ENCODE peak calls at places on chromosomes 7 and 10, in ten cellular contexts. One of them, this sample, is unnamed.

GRCh38 chr10:13787015-13787421 is 200.3 kb downstream of the PRPF18 start:
- DNase-seq in WERI-Rb-1: no peak
- DNase-seq in fibroblast of pulmonary artery: peak
- DNase-seq in mucosa of descending colon: peak
- DNase-seq in AG09309: no peak
- DNase-seq in fibroblast of lung: peak
- DNase-seq in neural progenitor cell: no peak
- DNase-seq in neural crest cell: no peak
- DNase-seq in CD8-positive, alpha-beta T cell: peak
- DNase-seq in GM23338: no peak
- DNase-seq in this sample: no peak

GRCh38 chr7:18289801-18290200 is 205.7 kb upstream of the HDAC9 start:
- DNase-seq in CD8-positive, alpha-beta T cell: no peak
- DNase-seq in fibroblast of lung: peak
- DNase-seq in neural crest cell: no peak
- DNase-seq in WERI-Rb-1: no peak
- DNase-seq in GM23338: no peak
- DNase-seq in mucosa of descending colon: no peak
- DNase-seq in AG09309: no peak
- DNase-seq in neural progenitor cell: no peak
- DNase-seq in fibroblast of pulmonary artery: peak
- DNase-seq in this sample: no peak

GRCh38 chr7:10034843-10035556 is 938.7 kb upstream of the PHF14 start:
- DNase-seq in neural crest cell: no peak
- DNase-seq in mucosa of descending colon: no peak
- DNase-seq in AG09309: no peak
- DNase-seq in neural progenitor cell: no peak
- DNase-seq in fibroblast of pulmonary artery: no peak
- DNase-seq in GM23338: peak
- DNase-seq in WERI-Rb-1: no peak
- DNase-seq in fibroblast of lung: peak
- DNase-seq in CD8-positive, alpha-beta T cell: no peak
- DNase-seq in this sample: no peak

GRCh38 chr10:33368086-33368485 is 33.6 kb upstream of the NRP1 start:
- DNase-seq in GM23338: no peak
- DNase-seq in WERI-Rb-1: no peak
- DNase-seq in AG09309: no peak
- DNase-seq in fibroblast of pulmonary artery: no peak
- DNase-seq in neural crest cell: no peak
- DNase-seq in fibroblast of lung: no peak
- DNase-seq in mucosa of descending colon: no peak
- DNase-seq in neural progenitor cell: no peak
- DNase-seq in CD8-positive, alpha-beta T cell: no peak
- DNase-seq in this sample: no peak

GRCh38 chr7:69825031-69825681 is 226.9 kb downstream of the AUTS2 start:
- DNase-seq in AG09309: no peak
- DNase-seq in neural progenitor cell: no peak
- DNase-seq in GM23338: no peak
- DNase-seq in WERI-Rb-1: no peak
- DNase-seq in fibroblast of lung: no peak
- DNase-seq in mucosa of descending colon: no peak
- DNase-seq in fibroblast of pulmonary artery: peak
- DNase-seq in CD8-positive, alpha-beta T cell: no peak
- DNase-seq in neural crest cell: no peak
- DNase-seq in this sample: no peak

GRCh38 chr7:98372993-98373392 is 27.9 kb downstream of the BAIAP2L1 start:
- DNase-seq in fibroblast of lung: peak
- DNase-seq in GM23338: no peak
- DNase-seq in neural crest cell: no peak
- DNase-seq in WERI-Rb-1: peak
- DNase-seq in fibroblast of pulmonary artery: peak
- DNase-seq in AG09309: peak
- DNase-seq in neural progenitor cell: no peak
- DNase-seq in CD8-positive, alpha-beta T cell: no peak
- DNase-seq in mucosa of descending colon: no peak
- DNase-seq in this sample: peak

GRCh38 chr10:74103560-74104248 is 46.9 kb downstream of the AP3M1 start:
- DNase-seq in neural progenitor cell: peak
- DNase-seq in fibroblast of lung: peak
- DNase-seq in CD8-positive, alpha-beta T cell: no peak
- DNase-seq in fibroblast of pulmonary artery: peak
- DNase-seq in GM23338: peak
- DNase-seq in mucosa of descending colon: no peak
- DNase-seq in AG09309: no peak
- DNase-seq in neural crest cell: no peak
- DNase-seq in WERI-Rb-1: no peak
- DNase-seq in this sample: peak

GRCh38 chr10:89926736-89927135 is 225.3 kb downstream of the KIF20B start:
- DNase-seq in fibroblast of pulmonary artery: no peak
- DNase-seq in neural progenitor cell: no peak
- DNase-seq in neural crest cell: no peak
- DNase-seq in AG09309: no peak
- DNase-seq in WERI-Rb-1: no peak
- DNase-seq in GM23338: no peak
- DNase-seq in CD8-positive, alpha-beta T cell: no peak
- DNase-seq in mucosa of descending colon: no peak
- DNase-seq in fibroblast of lung: peak
- DNase-seq in this sample: peak

GRCh38 chr10:72332423-72333110 is 22.2 kb downstream of the DNAJB12 start:
- DNase-seq in CD8-positive, alpha-beta T cell: no peak
- DNase-seq in neural crest cell: no peak
- DNase-seq in WERI-Rb-1: peak
- DNase-seq in neural progenitor cell: no peak
- DNase-seq in fibroblast of pulmonary artery: no peak
- DNase-seq in mucosa of descending colon: no peak
- DNase-seq in fibroblast of lung: no peak
- DNase-seq in AG09309: no peak
- DNase-seq in GM23338: no peak
- DNase-seq in this sample: no peak

GRCh38 chr10:72329290-72330058 is 25.2 kb downstream of the DNAJB12 start:
- DNase-seq in mucosa of descending colon: no peak
- DNase-seq in CD8-positive, alpha-beta T cell: no peak
- DNase-seq in neural crest cell: no peak
- DNase-seq in neural progenitor cell: peak
- DNase-seq in fibroblast of lung: no peak
- DNase-seq in WERI-Rb-1: no peak
- DNase-seq in AG09309: no peak
- DNase-seq in GM23338: no peak
- DNase-seq in fibroblast of pulmonary artery: no peak
- DNase-seq in this sample: no peak

GRCh38 chr10:72333111-72334012 is 21.4 kb downstream of the DNAJB12 start:
- DNase-seq in WERI-Rb-1: no peak
- DNase-seq in neural progenitor cell: no peak
- DNase-seq in CD8-positive, alpha-beta T cell: no peak
- DNase-seq in GM23338: no peak
- DNase-seq in AG09309: no peak
- DNase-seq in fibroblast of lung: no peak
- DNase-seq in neural crest cell: no peak
- DNase-seq in mucosa of descending colon: no peak
- DNase-seq in fibroblast of pulmonary artery: no peak
- DNase-seq in this sample: no peak

GRCh38 chr10:72330059-72330426 is 24.7 kb downstream of the DNAJB12 start:
- DNase-seq in fibroblast of pulmonary artery: no peak
- DNase-seq in fibroblast of lung: no peak
- DNase-seq in neural crest cell: no peak
- DNase-seq in GM23338: no peak
- DNase-seq in mucosa of descending colon: no peak
- DNase-seq in neural progenitor cell: no peak
- DNase-seq in AG09309: no peak
- DNase-seq in CD8-positive, alpha-beta T cell: no peak
- DNase-seq in WERI-Rb-1: no peak
- DNase-seq in this sample: no peak

DNA sequence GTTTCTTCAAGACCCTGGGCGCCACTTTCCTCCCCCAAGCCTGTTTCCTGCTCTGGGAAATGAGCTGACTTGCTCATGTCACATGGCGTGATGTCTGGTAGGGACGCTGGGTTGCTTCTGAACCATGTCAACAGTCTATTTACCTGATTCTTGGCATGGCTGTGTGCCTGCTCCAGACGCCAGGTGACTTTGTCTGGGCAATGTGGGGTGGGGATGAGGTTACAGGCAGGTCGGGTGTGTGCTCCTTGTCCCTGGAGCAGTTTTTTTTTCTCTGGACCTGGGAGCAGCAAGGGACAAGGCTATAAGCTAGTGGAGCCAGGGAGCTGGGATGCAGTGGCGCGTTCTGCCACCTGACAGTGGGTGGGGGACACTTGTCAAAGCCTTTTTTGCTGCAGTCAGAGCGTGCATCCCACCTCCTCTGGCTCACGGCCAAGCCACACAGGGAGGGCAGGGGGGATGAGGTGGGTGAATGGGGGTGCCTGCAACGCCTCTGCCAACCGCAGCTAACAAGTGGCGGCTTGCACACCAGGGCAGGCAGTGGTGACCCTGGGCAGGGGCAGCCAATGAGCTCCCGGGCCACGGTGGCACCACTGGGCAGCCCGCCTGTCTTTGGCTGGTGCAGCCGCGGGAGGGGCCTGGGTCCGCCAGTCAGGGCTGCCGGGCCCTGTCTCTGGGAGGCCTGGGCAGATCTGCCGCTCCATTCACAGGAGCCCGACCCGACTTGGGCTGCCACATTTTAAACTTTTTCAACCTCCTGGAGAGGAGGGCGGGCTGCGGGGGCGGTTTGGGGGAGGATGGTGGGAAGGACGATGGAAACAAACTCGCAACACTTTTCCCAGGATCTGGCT is 22.9 kb downstream of the DNAJB12 start:
- DNase-seq in fibroblast of lung: peak
- DNase-seq in mucosa of descending colon: peak
- DNase-seq in CD8-positive, alpha-beta T cell: peak
- DNase-seq in WERI-Rb-1: no peak
- DNase-seq in GM23338: peak
- DNase-seq in AG09309: no peak
- DNase-seq in fibroblast of pulmonary artery: peak
- DNase-seq in neural progenitor cell: peak
- DNase-seq in neural crest cell: peak
- DNase-seq in this sample: no peak
- TF ChIP-seq CTCF in fibroblast of lung: no peak
- TF ChIP-seq CTCF in mucosa of descending colon: no peak
- TF ChIP-seq CTCF in CD8-positive, alpha-beta T cell: peak
- TF ChIP-seq CTCF in WERI-Rb-1: no peak
- TF ChIP-seq CTCF in GM23338: no peak
- TF ChIP-seq CTCF in AG09309: no peak
- TF ChIP-seq CTCF in fibroblast of pulmonary artery: no peak
- TF ChIP-seq CTCF in neural progenitor cell: peak
- TF ChIP-seq CTCF in neural crest cell: peak
- TF ChIP-seq CTCF in this sample: no peak

DNA sequence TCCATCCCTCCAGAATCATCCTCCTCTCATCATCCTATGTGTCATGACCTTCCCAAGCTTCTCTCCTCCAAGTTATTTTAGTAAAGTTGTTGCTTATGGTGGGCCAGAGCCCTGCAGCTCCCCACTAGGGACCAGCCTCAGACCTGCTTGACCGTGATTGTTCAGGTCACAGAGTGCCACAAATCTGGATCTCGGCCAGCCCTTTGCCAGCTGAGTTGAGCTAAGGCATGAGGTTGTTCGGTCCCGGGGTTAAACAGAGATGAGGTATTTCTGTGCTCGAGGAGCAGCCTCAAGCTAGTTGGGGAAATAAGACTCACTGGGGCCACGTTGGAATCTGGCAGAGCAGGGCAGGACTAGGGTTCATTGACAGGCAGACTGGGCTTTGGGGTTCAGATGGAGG is 66.3 kb upstream of the PPIF start:
- DNase-seq in WERI-Rb-1: no peak
- DNase-seq in neural progenitor cell: no peak
- DNase-seq in CD8-positive, alpha-beta T cell: no peak
- DNase-seq in fibroblast of pulmonary artery: no peak
- DNase-seq in mucosa of descending colon: no peak
- DNase-seq in GM23338: no peak
- DNase-seq in fibroblast of lung: no peak
- DNase-seq in neural crest cell: no peak
- DNase-seq in AG09309: no peak
- DNase-seq in this sample: no peak
- TF ChIP-seq CTCF in WERI-Rb-1: no peak
- TF ChIP-seq CTCF in neural progenitor cell: no peak
- TF ChIP-seq CTCF in CD8-positive, alpha-beta T cell: no peak
- TF ChIP-seq CTCF in fibroblast of pulmonary artery: no peak
- TF ChIP-seq CTCF in mucosa of descending colon: no peak
- TF ChIP-seq CTCF in GM23338: no peak
- TF ChIP-seq CTCF in fibroblast of lung: no peak
- TF ChIP-seq CTCF in neural crest cell: no peak
- TF ChIP-seq CTCF in AG09309: no peak
- TF ChIP-seq CTCF in this sample: no peak

DNA sequence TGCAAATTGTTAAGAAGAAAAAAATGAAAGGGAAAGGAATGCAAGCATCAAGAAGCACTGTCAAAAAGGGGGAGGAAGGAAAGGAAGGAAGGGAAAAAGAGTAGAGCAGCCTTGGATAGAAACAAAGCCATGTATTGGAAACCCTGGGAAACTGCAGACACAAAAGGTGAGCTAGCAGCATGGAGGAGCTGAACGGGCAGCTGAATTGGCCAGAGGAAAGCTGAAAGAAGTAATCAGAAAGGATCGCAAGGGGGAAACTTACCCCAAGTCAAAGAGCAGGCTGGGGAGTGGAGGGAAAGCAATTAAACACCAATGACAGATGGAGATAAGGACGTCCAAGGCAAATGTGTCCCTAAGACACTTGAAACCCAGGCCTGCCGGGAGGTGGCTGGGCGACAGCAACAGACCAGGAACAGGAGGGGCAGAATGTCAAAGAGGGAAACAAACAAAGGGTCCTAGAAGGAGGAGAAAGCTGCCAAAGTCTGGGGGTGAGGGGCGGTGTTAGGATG is 93.8 kb upstream of the SVIL start:
- DNase-seq in neural crest cell: no peak
- DNase-seq in fibroblast of pulmonary artery: no peak
- DNase-seq in CD8-positive, alpha-beta T cell: no peak
- DNase-seq in mucosa of descending colon: no peak
- DNase-seq in neural progenitor cell: peak
- DNase-seq in GM23338: peak
- DNase-seq in WERI-Rb-1: peak
- DNase-seq in AG09309: no peak
- DNase-seq in fibroblast of lung: no peak
- DNase-seq in this sample: no peak
- TF ChIP-seq CTCF in neural crest cell: no peak
- TF ChIP-seq CTCF in fibroblast of pulmonary artery: no peak
- TF ChIP-seq CTCF in CD8-positive, alpha-beta T cell: no peak
- TF ChIP-seq CTCF in mucosa of descending colon: no peak
- TF ChIP-seq CTCF in neural progenitor cell: no peak
- TF ChIP-seq CTCF in GM23338: no peak
- TF ChIP-seq CTCF in WERI-Rb-1: no peak
- TF ChIP-seq CTCF in AG09309: no peak
- TF ChIP-seq CTCF in fibroblast of lung: no peak
- TF ChIP-seq CTCF in this sample: no peak

GRCh38 chr10:69139961-69140360 is 16.0 kb downstream of the VPS26A start:
- DNase-seq in AG09309: no peak
- DNase-seq in fibroblast of lung: no peak
- DNase-seq in neural progenitor cell: no peak
- DNase-seq in GM23338: no peak
- DNase-seq in neural crest cell: no peak
- DNase-seq in CD8-positive, alpha-beta T cell: no peak
- DNase-seq in WERI-Rb-1: no peak
- DNase-seq in fibroblast of pulmonary artery: no peak
- DNase-seq in mucosa of descending colon: no peak
- DNase-seq in this sample: no peak

GRCh38 chr10:69145864-69146263 is 21.9 kb downstream of the VPS26A start:
- DNase-seq in WERI-Rb-1: no peak
- DNase-seq in CD8-positive, alpha-beta T cell: no peak
- DNase-seq in fibroblast of pulmonary artery: no peak
- DNase-seq in neural crest cell: no peak
- DNase-seq in mucosa of descending colon: no peak
- DNase-seq in GM23338: no peak
- DNase-seq in AG09309: no peak
- DNase-seq in fibroblast of lung: no peak
- DNase-seq in neural progenitor cell: no peak
- DNase-seq in this sample: no peak

GRCh38 chr10:69145329-69145728 is 21.4 kb downstream of the VPS26A start:
- DNase-seq in WERI-Rb-1: no peak
- DNase-seq in neural crest cell: no peak
- DNase-seq in GM23338: no peak
- DNase-seq in fibroblast of pulmonary artery: no peak
- DNase-seq in CD8-positive, alpha-beta T cell: no peak
- DNase-seq in AG09309: no peak
- DNase-seq in mucosa of descending colon: no peak
- DNase-seq in fibroblast of lung: no peak
- DNase-seq in neural progenitor cell: no peak
- DNase-seq in this sample: no peak

GRCh38 chr10:69142983-69143382 is 19.0 kb downstream of the VPS26A start:
- DNase-seq in mucosa of descending colon: no peak
- DNase-seq in fibroblast of pulmonary artery: no peak
- DNase-seq in AG09309: no peak
- DNase-seq in neural crest cell: no peak
- DNase-seq in CD8-positive, alpha-beta T cell: no peak
- DNase-seq in fibroblast of lung: no peak
- DNase-seq in neural progenitor cell: no peak
- DNase-seq in GM23338: no peak
- DNase-seq in WERI-Rb-1: no peak
- DNase-seq in this sample: no peak

GRCh38 chr10:69141304-69141703 is 17.3 kb downstream of the VPS26A start:
- DNase-seq in WERI-Rb-1: no peak
- DNase-seq in mucosa of descending colon: no peak
- DNase-seq in neural progenitor cell: no peak
- DNase-seq in fibroblast of pulmonary artery: no peak
- DNase-seq in AG09309: no peak
- DNase-seq in neural crest cell: no peak
- DNase-seq in GM23338: no peak
- DNase-seq in CD8-positive, alpha-beta T cell: no peak
- DNase-seq in fibroblast of lung: no peak
- DNase-seq in this sample: no peak
- TF ChIP-seq CTCF in WERI-Rb-1: no peak
- TF ChIP-seq CTCF in mucosa of descending colon: no peak
- TF ChIP-seq CTCF in neural progenitor cell: no peak
- TF ChIP-seq CTCF in fibroblast of pulmonary artery: peak
- TF ChIP-seq CTCF in AG09309: no peak
- TF ChIP-seq CTCF in neural crest cell: no peak
- TF ChIP-seq CTCF in GM23338: no peak
- TF ChIP-seq CTCF in CD8-positive, alpha-beta T cell: no peak
- TF ChIP-seq CTCF in fibroblast of lung: no peak
- TF ChIP-seq CTCF in this sample: no peak